ENCODE peak calls at places on chromosomes 4 and X, in six cellular contexts. B is tibial nerve, G is fibroblast of lung, L is tibial artery, S is GM23248, U is spleen. W is an unnamed sample.

GRCh38 chrX:110082156-110082555 is 79.2 kb downstream of the TMEM164 start:
- DNase-seq in B (no peak), G (peak; percentile 91), L (no peak), S (peak; percentile 79), U (no peak), W (no peak)

GRCh38 chrX:118254611-118255010 is 91.3 kb upstream of the WDR44 start:
- DNase-seq in B (peak; percentile 49), G (peak; percentile 62), L (no peak), S (peak; percentile 35), U (no peak), W (no peak)

GRCh38 chrX:10017866-10018265 is 50.7 kb downstream of the CLDN34 start:
- DNase-seq in B (no peak), G (peak; percentile 56), L (no peak), S (peak; percentile 48), U (no peak), W (no peak)

GRCh38 chr4:2843909-2844584 is 403 bp downstream of the ADD1 start:
- DNase-seq in B (no peak), G (peak; percentile 25), L (peak; percentile 80), S (peak; percentile 67), U (peak; percentile 90), W (peak; percentile 51)

GRCh38 chrX:110466790-110467189 is 108.1 kb downstream of the RTL9 start:
- DNase-seq in B (no peak), G (no peak), L (no peak), S (no peak), U (no peak), W (no peak)

GRCh38 chr4:150501019-150501727 is 80.8 kb upstream of the MAB21L2 start:
- DNase-seq in B (no peak), G (peak; percentile 93), L (no peak), S (peak; percentile 79), U (no peak), W (no peak)

GRCh38 chr4:12545845-12546244 is 938.3 kb downstream of the RAB28 start:
- DNase-seq in B (no peak), G (no peak), L (no peak), S (no peak), U (no peak), W (no peak)

GRCh38 chr4:72031868-72032619 is at the start of gene NPFFR2:
- DNase-seq in B (no peak), G (no peak), L (no peak), S (no peak), U (peak; percentile 72), W (peak; percentile 4)

GRCh38 chrX:155389634-155390033 is 7.7 kb downstream of the F8A2 start:
- DNase-seq in B (no peak), G (no peak), L (no peak), S (no peak), U (peak; percentile 45), W (no peak)

GRCh38 chr4:80266902-80267380 is 477 bp downstream of the FGF5 start:
- DNase-seq in B (no peak), G (peak; percentile 60), L (no peak), S (peak; percentile 79), U (peak; percentile 68), W (no peak)

GRCh38 chr4:24727390-24727789 is 68.0 kb upstream of the SOD3 start:
- DNase-seq in B (no peak), G (no peak), L (no peak), S (no peak), U (no peak), W (no peak)

GRCh38 chr4:118034061-118034785 is at the start of gene NDST3:
- DNase-seq in B (peak; percentile 26), G (peak; percentile 65), L (peak; percentile 67), S (peak; percentile 37), U (peak; percentile 85), W (peak; percentile 6)

GRCh38 chr4:4667643-4668081 is 125.8 kb upstream of the STX18 start:
- DNase-seq in B (no peak), G (no peak), L (no peak), S (peak; percentile 36), U (no peak), W (no peak)

GRCh38 chrX:129360175-129360574 is 163.1 kb downstream of the SMARCA1 start:
- DNase-seq in B (no peak), G (peak; percentile 41), L (no peak), S (peak; percentile 36), U (no peak), W (peak; percentile 4)

GRCh38 chrX:110228453-110228852 is 89.4 kb downstream of the AMMECR1 start:
- DNase-seq in B (no peak), G (no peak), L (no peak), S (no peak), U (no peak), W (no peak)

GRCh38 chr4:30755306-30755705 is 35.1 kb downstream of the PCDH7 start:
- DNase-seq in B (no peak), G (no peak), L (no peak), S (no peak), U (no peak), W (no peak)

GRCh38 chr4:654526-654845 is 19.6 kb downstream of the ATP5ME start:
- DNase-seq in B (no peak), G (no peak), L (no peak), S (no peak), U (peak; percentile 67), W (no peak)

GRCh38 chr4:651884-652642 is 22.0 kb downstream of the ATP5ME start:
- DNase-seq in B (no peak), G (no peak), L (no peak), S (no peak), U (peak; percentile 67), W (no peak)

GRCh38 chr4:654871-655734 is 19.0 kb downstream of the ATP5ME start:
- DNase-seq in B (no peak), G (no peak), L (no peak), S (no peak), U (peak; percentile 65), W (no peak)

GRCh38 chr4:653831-654525 is 20.1 kb downstream of the ATP5ME start:
- DNase-seq in B (no peak), G (no peak), L (no peak), S (no peak), U (peak; percentile 51), W (no peak)

DNA sequence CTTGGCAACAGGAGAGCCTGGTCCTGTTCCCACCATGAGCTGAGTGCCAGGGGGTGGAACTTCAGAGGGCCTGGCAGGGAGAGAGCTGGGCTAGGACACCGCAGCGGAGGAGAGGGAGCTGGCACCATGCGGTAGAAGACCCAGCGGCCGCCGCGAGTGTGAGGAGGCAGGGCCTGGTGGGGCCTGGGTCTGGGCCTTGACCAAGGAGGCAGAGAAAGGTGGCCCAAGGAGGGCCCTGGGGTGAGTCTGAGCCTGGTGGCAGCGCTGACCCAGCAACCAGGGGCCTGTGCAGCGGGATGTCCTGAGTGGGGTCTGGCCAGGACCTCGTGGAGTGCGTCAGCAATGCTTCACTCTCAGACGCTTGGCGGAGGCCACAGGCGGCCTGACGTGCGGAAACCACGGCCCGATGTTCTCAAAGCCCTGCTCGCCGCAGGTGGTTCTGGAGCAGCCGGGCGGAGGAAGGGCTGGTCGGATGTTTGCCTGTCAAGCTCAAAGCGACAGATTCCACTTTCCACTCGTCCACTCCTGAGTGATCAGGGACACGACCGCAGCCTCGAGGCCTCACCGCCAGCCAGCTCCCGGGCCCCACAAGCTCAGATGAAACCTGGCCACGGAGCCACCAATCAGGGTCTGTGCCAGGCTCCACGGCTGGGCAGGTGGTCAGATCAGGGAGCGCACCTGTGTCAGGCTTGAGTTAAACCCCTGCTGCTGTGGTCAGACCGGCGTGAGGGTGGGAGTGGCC is 20.8 kb downstream of the ATP5ME start:
- DNase-seq in B (no peak), G (no peak), L (no peak), S (no peak), U (peak; percentile 74), W (no peak)
- H3K9me3 ChIP-seq in B (no peaks in the 10 kb centered on the region), G (no peaks in the 10 kb centered on the region), L (no peaks in the 10 kb centered on the region), S (no peaks in the 10 kb centered on the region), U (no peaks in the 10 kb centered on the region), W (no peaks in the 10 kb centered on the region)

DNA sequence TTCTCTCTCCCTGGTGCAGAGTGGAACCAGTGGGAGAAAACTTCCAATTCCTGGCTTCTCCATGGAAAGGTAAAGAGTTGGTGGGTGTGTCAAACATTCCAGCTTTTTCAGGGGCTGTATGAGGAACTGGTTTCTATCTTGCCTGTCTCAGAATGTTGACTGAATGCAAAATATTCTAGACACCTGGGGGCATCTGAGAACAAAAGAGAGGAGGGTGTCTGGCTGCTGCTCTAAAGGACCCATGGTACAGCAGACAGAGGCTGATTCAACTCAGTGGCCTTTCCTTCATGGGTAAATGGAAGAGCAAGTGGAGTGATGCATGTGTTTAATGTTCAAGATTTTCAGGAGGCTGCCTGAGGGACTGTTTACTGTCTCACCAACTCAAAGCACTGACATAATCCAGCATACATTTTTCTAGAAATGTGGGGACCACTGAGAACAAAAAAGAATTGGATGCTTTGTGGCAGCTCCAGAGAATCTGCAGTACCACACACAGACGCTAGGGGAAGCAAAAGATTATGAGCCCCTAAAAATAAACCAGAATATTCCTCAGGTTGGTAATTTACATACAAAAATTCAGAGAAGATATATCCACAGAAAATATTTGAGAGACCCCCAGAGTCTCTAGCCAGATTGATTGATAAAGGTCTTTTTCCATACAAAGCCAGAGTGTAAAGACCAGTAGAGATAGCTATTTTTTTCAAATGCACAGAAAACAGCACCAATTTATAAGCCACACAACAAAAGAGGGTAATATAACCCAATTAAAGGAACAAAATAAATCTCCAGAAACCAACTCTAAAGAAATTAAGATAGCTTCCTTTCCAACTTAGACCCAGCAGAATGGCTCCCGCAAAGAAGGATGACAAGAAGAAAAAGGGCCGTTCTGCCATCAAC is 48.0 kb upstream of the STARD8 start:
- DNase-seq in B (no peak), G (peak; percentile 6), L (no peak), S (peak; percentile 21), U (no peak), W (no peak)
- H3K9me3 ChIP-seq in B (no peaks in the 10 kb centered on the region), G (no peaks in the 10 kb centered on the region), L (peaks cover 35% of the 10 kb centered on the region), S (no peaks in the 10 kb centered on the region), U (peaks cover 12% of the 10 kb centered on the region), W (no peaks in the 10 kb centered on the region)

DNA sequence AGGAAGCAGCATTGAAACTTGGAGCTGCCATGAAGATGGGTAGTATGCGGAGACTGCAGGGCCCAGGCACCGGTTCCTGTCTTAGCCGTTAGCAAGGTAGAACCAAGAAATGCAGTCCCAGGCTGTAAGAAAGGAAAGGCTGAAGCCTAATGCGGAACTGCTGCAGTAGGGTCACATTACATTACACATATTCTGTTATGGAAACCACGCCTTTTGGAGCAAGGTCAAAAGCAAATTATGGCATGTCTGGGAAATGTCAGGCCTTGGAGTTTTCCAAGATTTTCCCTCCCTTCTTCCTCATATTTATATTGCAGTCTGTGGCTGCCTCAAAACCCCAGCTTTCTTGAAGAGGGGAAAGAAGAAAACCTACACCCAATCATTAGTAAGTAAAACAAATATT is 204.8 kb upstream of the RASGEF1B start:
- DNase-seq in B (no peak), G (peak; percentile 15), L (no peak), S (no peak), U (no peak), W (no peak)
- H3K9me3 ChIP-seq in B (no peaks in the 10 kb centered on the region), G (no peaks in the 10 kb centered on the region), L (no peaks in the 10 kb centered on the region), S (no peaks in the 10 kb centered on the region), U (no peaks in the 10 kb centered on the region), W (no peaks in the 10 kb centered on the region)

DNA sequence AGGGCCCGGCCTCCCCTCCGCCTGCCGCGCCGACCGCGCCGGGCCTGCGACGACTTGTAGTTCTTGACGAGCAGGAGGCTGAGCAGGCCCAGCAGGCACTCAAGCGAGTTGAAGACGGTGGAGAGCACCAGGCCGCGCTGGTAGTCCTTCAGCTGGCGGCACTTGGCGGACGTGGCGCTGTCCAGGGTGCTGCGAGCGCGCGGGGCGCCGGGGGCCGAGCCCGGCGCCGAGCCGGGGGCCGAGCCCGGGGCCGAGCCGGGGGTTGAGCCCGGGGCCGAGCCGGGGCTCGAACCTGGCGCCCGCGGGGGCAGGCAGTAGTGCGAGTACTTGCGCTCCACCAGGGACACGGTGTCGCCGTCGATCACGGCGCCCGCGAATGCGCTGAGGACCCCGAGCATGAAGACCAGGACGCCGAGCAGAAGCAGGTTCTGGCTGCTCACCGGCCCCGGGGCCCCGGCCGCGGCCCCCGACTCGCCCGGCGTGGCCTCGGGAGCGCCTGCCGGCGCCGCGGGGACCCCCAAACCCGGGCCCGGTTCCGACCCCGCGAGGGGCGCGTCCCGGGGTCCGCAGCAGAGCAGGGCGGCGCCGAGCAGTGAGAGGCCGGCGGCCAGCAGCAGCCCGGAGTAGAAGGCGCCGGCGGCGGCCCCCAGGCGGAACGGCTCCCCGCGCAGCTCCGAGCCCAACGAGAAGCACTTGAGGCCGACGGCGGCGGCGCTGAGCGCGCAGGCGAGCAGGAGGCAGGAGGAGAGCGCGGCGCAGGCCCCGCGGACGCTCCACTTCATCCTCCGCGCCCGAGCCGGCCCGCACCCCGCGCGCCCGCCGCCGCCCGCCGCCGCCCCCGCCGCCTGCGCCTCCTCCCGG is 584 bp downstream of the TMEM271 start:
- DNase-seq in B (no peak), G (peak; percentile 65), L (no peak), S (peak; percentile 74), U (peak; percentile 64), W (peak; percentile 32)
- H3K9me3 ChIP-seq in B (no peaks in the 10 kb centered on the region), G (no peaks in the 10 kb centered on the region), L (no peaks in the 10 kb centered on the region), S (no peaks in the 10 kb centered on the region), U (no peaks in the 10 kb centered on the region), W (no peaks in the 10 kb centered on the region)

W was measured in heart right ventricle.